ENCODE peak calls at places on chromosomes 3 and 15, in ten cellular contexts. X is transverse colon, J is tibial nerve, L is ovary, R is A549, D is H1, E is esophagus muscularis mucosa, H is HepG2, P is sigmoid colon, S is SK-N-SH. F is an unnamed sample. For H3K4me1, the result is how much of the 10 kb centered on the place peaks cover.

GRCh38 chr15:95857124-95857757 is 473.3 kb upstream of the NR2F2 start:
- DNase-seq in X (no peak), J (no peak), L (no peak), R (no peak), D (no peak), E (no peak), H (no peak), P (no peak), S (no peak), F (no peak)

GRCh38 chr15:75682181-75683135 is 30.2 kb downstream of the CSPG4 start:
- DNase-seq in X (no peak), J (no peak), L (no peak), R (no peak), D (no peak), E (no peak), H (no peak), P (no peak), S (peak), F (peak)

GRCh38 chr3:55330756-55331155 is 156.3 kb downstream of the WNT5A start:
- DNase-seq in X (no peak), J (no peak), L (no peak), R (no peak), D (no peak), E (no peak), H (no peak), P (no peak), S (no peak), F (no peak)

GRCh38 chr3:142209655-142210054 is 15.7 kb downstream of the GK5 start:
- DNase-seq in X (no peak), J (no peak), L (peak), R (no peak), D (no peak), E (no peak), H (no peak), P (peak), S (no peak), F (no peak)

GRCh38 chr15:75921732-75922703 is 18.3 kb downstream of the FBXO22 start:
- DNase-seq in X (peak), J (peak), L (peak), R (peak), D (no peak), E (no peak), H (peak), P (no peak), S (no peak), F (peak)

GRCh38 chr3:139310474-139310933 is 33.3 kb upstream of the MRPS22 start:
- DNase-seq in X (no peak), J (no peak), L (peak), R (peak), D (no peak), E (no peak), H (no peak), P (no peak), S (no peak), F (no peak)

GRCh38 chr3:40768536-40768935 is 243.8 kb downstream of the ZNF621 start:
- DNase-seq in X (no peak), J (no peak), L (no peak), R (peak), D (no peak), E (peak), H (no peak), P (no peak), S (no peak), F (no peak)

GRCh38 chr3:152079980-152080379 is 188.7 kb upstream of the MBNL1 start:
- DNase-seq in X (no peak), J (no peak), L (no peak), R (no peak), D (no peak), E (no peak), H (no peak), P (no peak), S (no peak), F (no peak)

GRCh38 chr3:64163755-64164148 is 61.5 kb downstream of the PRICKLE2 start:
- DNase-seq in X (no peak), J (no peak), L (no peak), R (peak), D (no peak), E (no peak), H (peak), P (no peak), S (no peak), F (no peak)

GRCh38 chr3:45978348-45978747 is 17.3 kb downstream of the FYCO1 start:
- DNase-seq in X (peak), J (no peak), L (no peak), R (no peak), D (no peak), E (no peak), H (no peak), P (no peak), S (no peak), F (peak)

GRCh38 chr3:45975696-45976095 is 19.9 kb downstream of the FYCO1 start:
- DNase-seq in X (no peak), J (no peak), L (no peak), R (no peak), D (no peak), E (no peak), H (no peak), P (no peak), S (no peak), F (no peak)

GRCh38 chr3:45974686-45975085 is 20.9 kb downstream of the FYCO1 start:
- DNase-seq in X (no peak), J (no peak), L (no peak), R (no peak), D (no peak), E (no peak), H (no peak), P (no peak), S (no peak), F (no peak)

GRCh38 chr3:45979378-45979777 is 16.2 kb downstream of the FYCO1 start:
- DNase-seq in X (no peak), J (no peak), L (no peak), R (no peak), D (no peak), E (no peak), H (no peak), P (no peak), S (no peak), F (no peak)

GRCh38 chr3:45976191-45977091 is 19.2 kb downstream of the FYCO1 start:
- DNase-seq in X (no peak), J (no peak), L (no peak), R (no peak), D (no peak), E (no peak), H (no peak), P (no peak), S (no peak), F (no peak)
- H3K27ac ChIP-seq in X (peak), J (no peak), L (no peak), R (no peak), D (no peak), E (no peak), H (no peak), P (peak), S (no peak), F (peak)

DNA sequence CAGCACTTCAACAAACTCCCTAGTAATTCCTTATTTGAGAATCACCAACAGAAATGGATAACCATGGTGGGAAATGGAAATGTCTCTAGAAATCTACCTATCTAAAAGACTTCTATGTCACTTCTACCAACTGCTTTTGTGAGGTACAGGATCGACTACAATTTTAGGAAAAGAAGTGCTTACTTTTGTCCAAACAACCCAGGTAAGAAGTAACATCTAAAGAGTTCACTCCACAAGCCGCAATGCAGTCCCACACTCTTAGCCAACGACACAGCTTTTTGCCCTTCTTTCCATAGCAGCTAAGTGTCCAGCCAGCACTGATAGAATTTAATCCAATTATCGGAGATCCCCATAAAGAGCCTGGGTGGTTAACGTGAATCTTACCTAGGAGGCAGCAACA is 28.1 kb downstream of the ANXA2 start:
- DNase-seq in X (no peak), J (no peak), L (no peak), R (peak), D (no peak), E (no peak), H (no peak), P (no peak), S (no peak), F (no peak)
- H3K4me1 ChIP-seq in X (under half), J (under half), L (under half), R (half or more), D (under half), E (half or more), H (half or more), P (half or more), S (under half), F (under half)

GRCh38 chr3:160400631-160401150 is 1.2 kb downstream of the SMC4 start:
- DNase-seq in X (peak), J (no peak), L (no peak), R (no peak), D (no peak), E (no peak), H (no peak), P (peak), S (peak), F (peak)

GRCh38 chr3:160401301-160402095 is 2.0 kb downstream of the SMC4 start:
- DNase-seq in X (peak), J (no peak), L (no peak), R (peak), D (no peak), E (no peak), H (peak), P (no peak), S (no peak), F (peak)

GRCh38 chr3:160402249-160403027 is 3.0 kb downstream of the SMC4 start:
- DNase-seq in X (no peak), J (no peak), L (no peak), R (no peak), D (no peak), E (no peak), H (no peak), P (no peak), S (no peak), F (no peak)

GRCh38 chr3:160403028-160403545 is 3.6 kb downstream of the SMC4 start:
- DNase-seq in X (no peak), J (no peak), L (no peak), R (no peak), D (no peak), E (no peak), H (no peak), P (no peak), S (no peak), F (no peak)

DNA sequence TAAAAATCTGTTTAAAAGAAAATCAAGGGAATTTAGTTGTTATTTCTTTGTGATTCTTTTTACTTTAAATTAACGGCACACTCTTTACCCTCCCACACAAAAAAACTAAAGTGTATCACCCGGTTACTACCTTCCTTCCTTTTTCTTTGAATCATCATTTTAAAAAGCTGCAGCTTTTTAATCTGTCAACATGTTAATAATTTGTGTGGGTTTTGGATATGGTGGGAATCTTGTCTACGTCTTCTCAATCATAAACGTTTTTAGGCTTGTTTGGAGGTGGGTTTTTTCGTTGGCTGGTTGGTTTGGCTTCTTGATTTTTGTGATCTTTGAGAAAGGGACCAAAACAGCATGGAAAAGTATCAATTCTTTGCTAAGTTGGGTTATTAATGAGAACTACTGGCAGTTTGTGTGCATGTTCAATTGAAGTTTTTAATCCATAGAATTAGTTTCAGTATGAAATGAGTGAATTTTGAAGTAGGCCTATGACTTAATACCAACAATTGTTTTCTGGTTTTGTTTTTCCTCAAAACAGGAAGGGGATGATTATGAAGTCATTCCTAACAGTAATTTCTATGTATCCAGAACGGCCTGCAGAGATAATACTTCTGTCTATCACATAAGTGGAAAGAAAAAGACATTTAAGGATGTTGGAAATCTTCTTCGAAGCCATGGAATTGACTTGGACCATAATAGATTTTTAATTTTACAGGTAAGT is 4.5 kb downstream of the SMC4 start:
- DNase-seq in X (no peak), J (no peak), L (no peak), R (no peak), D (no peak), E (no peak), H (no peak), P (no peak), S (no peak), F (no peak)
- TF ChIP-seq EP300 in X (no peak), J (no peak), L (no peak), R (no peak), D (no peak), E (no peak), H (no peak), P (no peak), S (no peak), F (no peak)

GRCh38 chr15:40344217-40344616 is 3.5 kb upstream of the CCDC9B start:
- DNase-seq in X (no peak), J (no peak), L (no peak), R (no peak), D (no peak), E (no peak), H (no peak), P (peak), S (no peak), F (no peak)
- H3K27ac ChIP-seq in X (peak), J (no peak), L (no peak), R (no peak), D (no peak), E (peak), H (no peak), P (peak), S (peak), F (peak)

DNA sequence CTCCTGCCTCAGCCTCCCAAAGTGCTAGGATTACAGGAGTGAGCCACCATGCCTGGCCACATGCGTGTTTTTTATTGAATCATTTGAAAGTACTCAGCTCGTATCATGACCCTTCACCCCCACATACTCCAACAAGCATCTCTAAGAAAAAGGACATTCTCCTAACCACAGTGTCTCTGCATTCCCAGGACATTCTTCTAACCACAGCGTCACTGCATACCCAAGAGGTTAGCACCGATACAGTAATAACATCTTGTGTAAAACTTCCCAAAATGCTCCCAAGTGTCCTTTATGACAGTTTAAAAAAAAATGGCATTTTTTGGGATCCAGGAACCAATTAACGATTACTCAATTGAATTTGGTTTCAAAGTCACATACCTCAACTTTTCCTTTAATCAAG is 39.6 kb downstream of the FLNB start:
- DNase-seq in X (no peak), J (no peak), L (no peak), R (no peak), D (no peak), E (no peak), H (no peak), P (no peak), S (no peak), F (no peak)
- H3K4me1 ChIP-seq in X (half or more), J (under half), L (under half), R (half or more), D (under half), E (half or more), H (half or more), P (half or more), S (under half), F (half or more)

DNA sequence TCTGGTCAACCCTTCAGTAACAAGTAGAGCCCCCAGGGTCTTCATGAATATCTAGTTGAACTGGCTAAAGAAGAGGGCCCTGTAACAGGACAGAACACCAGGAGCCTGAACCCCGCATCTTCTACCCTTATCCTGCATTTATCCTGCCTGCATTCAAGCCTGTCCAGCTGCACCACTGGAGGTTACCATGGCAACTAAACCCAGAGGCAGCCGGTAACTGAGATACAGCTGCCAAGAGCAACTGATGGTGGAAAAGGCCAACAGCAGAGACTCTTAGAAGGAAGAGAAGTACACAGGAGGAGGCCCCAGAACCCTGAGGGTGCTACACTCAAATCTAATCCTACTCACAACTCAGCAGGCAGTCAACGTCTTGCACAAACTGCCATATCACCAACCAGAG is 3.7 kb upstream of the PRKAR2A start:
- DNase-seq in X (no peak), J (no peak), L (no peak), R (peak), D (no peak), E (no peak), H (no peak), P (no peak), S (peak), F (no peak)
- TF ChIP-seq EP300 in X (no peak), J (no peak), L (no peak), R (no peak), D (no peak), E (no peak), H (no peak), P (no peak), S (no peak), F (no peak)

GRCh38 chr15:42384597-42384996 is 25.3 kb downstream of the CAPN3 start:
- DNase-seq in X (no peak), J (no peak), L (no peak), R (no peak), D (peak), E (no peak), H (no peak), P (no peak), S (no peak), F (no peak)

GRCh38 chr15:42387603-42388002 is 28.3 kb downstream of the CAPN3 start:
- DNase-seq in X (no peak), J (no peak), L (no peak), R (no peak), D (no peak), E (no peak), H (no peak), P (no peak), S (no peak), F (no peak)

GRCh38 chr15:42385206-42385979 is 26.1 kb downstream of the CAPN3 start:
- DNase-seq in X (peak), J (no peak), L (no peak), R (peak), D (peak), E (no peak), H (peak), P (no peak), S (peak), F (peak)

GRCh38 chr15:42385980-42386695 is 26.8 kb downstream of the CAPN3 start:
- DNase-seq in X (no peak), J (no peak), L (no peak), R (no peak), D (no peak), E (no peak), H (no peak), P (no peak), S (no peak), F (no peak)
- H3K27ac ChIP-seq in X (no peak), J (no peak), L (no peak), R (no peak), D (no peak), E (no peak), H (no peak), P (no peak), S (no peak), F (no peak)

GRCh38 chr3:179174898-179175297 is 26.7 kb downstream of the PIK3CA start:
- DNase-seq in X (no peak), J (no peak), L (no peak), R (no peak), D (no peak), E (no peak), H (no peak), P (no peak), S (no peak), F (no peak)

GRCh38 chr3:179174316-179174715 is 26.2 kb downstream of the PIK3CA start:
- DNase-seq in X (no peak), J (no peak), L (no peak), R (no peak), D (no peak), E (no peak), H (no peak), P (no peak), S (no peak), F (no peak)

GRCh38 chr3:179177611-179178010 is 29.5 kb downstream of the PIK3CA start:
- DNase-seq in X (no peak), J (no peak), L (no peak), R (no peak), D (no peak), E (no peak), H (no peak), P (no peak), S (no peak), F (no peak)

GRCh38 chr3:179172546-179172945 is 24.4 kb downstream of the PIK3CA start:
- DNase-seq in X (no peak), J (no peak), L (no peak), R (no peak), D (no peak), E (no peak), H (no peak), P (no peak), S (no peak), F (no peak)

GRCh38 chr3:179175358-179175757 is 27.2 kb downstream of the PIK3CA start:
- DNase-seq in X (no peak), J (no peak), L (no peak), R (no peak), D (no peak), E (no peak), H (no peak), P (no peak), S (no peak), F (no peak)
- H3K4me1 ChIP-seq in X (under half), J (under half), L (under half), R (under half), D (under half), E (under half), H (under half), P (under half), S (under half), F (under half)

F was measured in stomach.